ENCODE peak calls at places on chromosomes 13 and 19, in seven cellular contexts. I is mammary epithelial cell, A is heart right ventricle, U is AG04450, F is AG10803, K is retinal pigment epithelial cell, T is IMR-90. J is an unnamed sample.

GRCh38 chr19:42198676-42199439 is 18.6 kb downstream of the DEDD2 start:
- DNase-seq in T (no peak), F (no peak), K (no peak), U (no peak), A (no peak), I (no peak), J (no peak)

GRCh38 chr13:57787058-57787791 is 155.7 kb downstream of the PCDH17 start:
- DNase-seq in I (no peak), K (peak), A (no peak), F (no peak), T (no peak), U (no peak), J (no peak)

GRCh38 chr13:93922063-93922462 is 557.4 kb downstream of the DCT start:
- DNase-seq in F (no peak), A (no peak), T (no peak), I (no peak), U (no peak), K (no peak), J (no peak)

GRCh38 chr13:91571681-91572080 is 173.3 kb downstream of the GPC5 start:
- DNase-seq in A (no peak), I (no peak), F (no peak), U (no peak), K (no peak), T (no peak), J (no peak)

GRCh38 chr13:71513414-71514063 is 353.5 kb downstream of the DACH1 start:
- DNase-seq in A (no peak), I (no peak), U (no peak), F (no peak), T (no peak), K (no peak), J (no peak)

GRCh38 chr19:41726493-41726892 is 18.1 kb downstream of the CEACAM5 start:
- DNase-seq in U (no peak), T (no peak), I (no peak), A (no peak), F (no peak), K (no peak), J (no peak)

GRCh38 chr19:42285546-42285945 is 16.4 kb upstream of the PRR19 start:
- DNase-seq in T (no peak), U (no peak), F (no peak), I (no peak), K (no peak), A (no peak), J (no peak)

GRCh38 chr13:51524846-51525566 is 59.3 kb upstream of the WDFY2 start:
- DNase-seq in I (no peak), F (peak), A (no peak), U (no peak), T (peak), K (no peak), J (peak)

GRCh38 chr19:11464333-11465265 is 16.2 kb downstream of the ELAVL3 start:
- DNase-seq in I (no peak), K (no peak), T (no peak), U (no peak), F (no peak), A (no peak), J (no peak)

GRCh38 chr13:78137404-78138142 is 218.9 kb upstream of the EDNRB start:
- DNase-seq in A (no peak), T (peak), I (peak), F (peak), K (peak), U (peak), J (peak)

GRCh38 chr13:42337808-42338600 is 66.1 kb downstream of the AKAP11 start:
- DNase-seq in A (no peak), K (no peak), T (no peak), I (no peak), U (no peak), F (no peak), J (no peak)

GRCh38 chr13:102774210-102774560 is 599 bp upstream of the TEX30 start:
- DNase-seq in I (no peak), A (peak), T (no peak), K (no peak), U (no peak), F (no peak), J (no peak)

GRCh38 chr13:83780201-83780600 is 102.1 kb downstream of the SLITRK1 start:
- DNase-seq in K (no peak), F (peak), A (no peak), T (peak), U (no peak), I (peak), J (peak)

GRCh38 chr13:95714142-95714832 is 37.3 kb downstream of the DNAJC3 start:
- DNase-seq in U (peak), F (peak), T (peak), K (no peak), A (no peak), I (peak), J (peak)

GRCh38 chr13:87779451-87779850 is 108.3 kb downstream of the SLITRK5 start:
- DNase-seq in F (no peak), T (no peak), U (no peak), I (no peak), A (no peak), K (no peak), J (no peak)

GRCh38 chr19:31674503-31675186 is 325.4 kb upstream of the TSHZ3 start:
- DNase-seq in A (no peak), U (no peak), F (peak), T (peak), I (peak), K (no peak), J (no peak)

GRCh38 chr13:113995051-113995601 is 21.2 kb upstream of the C13orf46 start:
- DNase-seq in U (no peak), K (no peak), I (no peak), T (no peak), F (no peak), A (peak), J (no peak)

GRCh38 chr13:50353651-50354415 is 338.6 kb downstream of the KCNRG start:
- DNase-seq in I (peak), U (peak), T (peak), F (peak), A (no peak), K (no peak), J (peak)

GRCh38 chr19:1239796-1240737 is 1.5 kb upstream of the ATP5F1D start:
- DNase-seq in T (peak), F (peak), K (no peak), I (peak), A (peak), U (peak), J (peak)

GRCh38 chr13:97659602-97660001 is 225.6 kb downstream of the RAP2A start:
- DNase-seq in I (no peak), T (peak), F (peak), K (no peak), A (no peak), U (peak), J (peak)

GRCh38 chr13:28792992-28793391 is 27.1 kb upstream of the MTUS2 start:
- DNase-seq in T (peak), K (no peak), I (peak), F (peak), A (no peak), U (peak), J (peak)

GRCh38 chr13:19881641-19882040 is 18.2 kb upstream of the ZMYM5 start:
- DNase-seq in K (no peak), U (no peak), F (no peak), A (no peak), T (no peak), I (no peak), J (no peak)

GRCh38 chr13:28540612-28541011 is 45.7 kb upstream of the FLT1 start:
- DNase-seq in F (no peak), A (no peak), I (peak), K (no peak), T (peak), U (no peak), J (peak)

GRCh38 chr13:93296584-93296983 is 70.0 kb downstream of the GPC6 start:
- DNase-seq in F (no peak), I (peak), U (no peak), K (no peak), A (no peak), T (peak), J (no peak)

GRCh38 chr13:98691360-98691759 is 61.1 kb downstream of the SLC15A1 start:
- DNase-seq in K (no peak), T (no peak), I (peak), U (no peak), F (no peak), A (no peak), J (no peak)

GRCh38 chr19:41225238-41226052 is 6.4 kb downstream of the AXL start:
- DNase-seq in I (peak), A (no peak), F (peak), T (peak), K (peak), U (peak), J (peak)

GRCh38 chr13:79901336-79901735 is 420.4 kb downstream of the NDFIP2 start:
- DNase-seq in I (peak), T (peak), F (no peak), K (no peak), A (no peak), U (no peak), J (peak)

GRCh38 chr19:16320987-16321386 is 3.6 kb upstream of the KLF2 start:
- DNase-seq in T (no peak), A (no peak), F (no peak), K (no peak), I (no peak), U (no peak), J (no peak)

GRCh38 chr19:13825489-13826475 is 30.5 kb downstream of the ZSWIM4 start:
- DNase-seq in F (peak), A (no peak), K (no peak), I (no peak), U (no peak), T (no peak), J (no peak)

GRCh38 chr13:34462843-34463242 is 479.2 kb upstream of the NBEA start:
- DNase-seq in I (peak), T (peak), K (peak), U (no peak), F (peak), A (peak), J (peak)

GRCh38 chr13:106286811-106287210 is 248.7 kb downstream of the EFNB2 start:
- DNase-seq in T (no peak), A (no peak), F (no peak), K (no peak), U (no peak), I (no peak), J (no peak)

GRCh38 chr13:90246946-90247345 is 1100.5 kb upstream of the MIR17HG start:
- DNase-seq in F (no peak), I (no peak), A (no peak), T (no peak), U (no peak), K (no peak), J (no peak)

GRCh38 chr13:93861818-93862217 is 617.7 kb downstream of the DCT start:
- DNase-seq in T (peak), A (no peak), F (peak), K (peak), U (peak), I (peak), J (peak)

GRCh38 chr13:32001769-32002168 is 29.8 kb upstream of the FRY start:
- DNase-seq in A (no peak), U (no peak), F (no peak), K (no peak), I (no peak), T (no peak), J (no peak)

GRCh38 chr13:67238277-67238859 is 8.2 kb upstream of the PCDH9 start:
- DNase-seq in A (no peak), K (no peak), I (peak), U (no peak), T (peak), F (peak), J (peak)

GRCh38 chr19:19171110-19171672 is 1.1 kb upstream of the MEF2B start:
- DNase-seq in I (no peak), K (no peak), F (no peak), A (no peak), T (no peak), U (no peak), J (no peak)
- TF ChIP-seq CTCF in I (no peak), K (no peak), F (no peak), A (no peak), T (no peak), U (no peak), J (no peak)

DNA sequence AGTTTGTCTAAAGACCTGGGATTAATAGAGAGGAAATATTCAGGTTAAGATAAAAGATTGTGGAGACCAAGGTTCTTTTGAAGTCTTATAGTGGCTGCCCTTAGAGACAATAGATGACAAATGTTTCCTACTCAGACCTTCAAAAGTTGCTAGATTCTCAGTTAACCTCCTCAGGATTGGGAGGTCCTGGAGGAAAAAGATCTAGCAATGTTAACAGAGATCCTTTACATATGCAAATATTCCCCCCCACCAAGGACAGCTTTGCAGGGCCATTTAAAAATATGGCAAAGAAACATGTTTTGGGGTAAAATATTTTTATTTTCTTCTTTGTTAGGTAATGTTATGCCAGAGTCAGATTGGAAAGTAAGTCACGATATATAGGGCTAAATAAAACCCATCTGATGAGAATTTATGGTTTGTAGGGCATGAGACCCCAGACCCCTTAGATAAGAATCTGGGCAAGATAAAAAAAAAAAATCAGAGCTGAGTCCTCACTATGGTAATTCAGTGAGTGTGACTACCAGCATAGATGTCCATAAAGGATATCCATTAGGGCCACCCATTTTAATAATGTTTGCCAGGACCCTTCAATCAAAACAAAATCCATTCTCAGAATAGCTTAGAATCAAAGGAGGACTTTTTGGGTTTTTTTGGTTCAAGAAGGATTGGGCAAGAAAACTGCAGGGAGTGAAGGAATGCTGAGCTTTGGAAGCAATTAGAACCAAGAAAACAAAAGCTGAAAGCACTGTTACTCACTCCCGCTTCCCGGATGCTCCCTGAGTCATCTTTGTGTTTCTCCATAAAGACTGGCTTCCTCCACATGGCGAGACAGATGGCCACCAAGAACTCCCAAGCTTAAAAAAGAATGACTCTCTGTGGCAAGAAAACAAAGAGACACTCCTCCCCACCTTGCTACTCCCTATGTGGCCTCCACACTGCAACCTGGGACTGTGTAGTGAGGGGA is 28.2 kb downstream of the VSTM1 start:
- DNase-seq in T (peak), A (no peak), I (peak), U (peak), K (no peak), F (peak), J (peak)
- H3K4me3 ChIP-seq in T (no peak), A (no peak), I (no peak), U (no peak), K (no peak), F (no peak), J (no peak)

DNA sequence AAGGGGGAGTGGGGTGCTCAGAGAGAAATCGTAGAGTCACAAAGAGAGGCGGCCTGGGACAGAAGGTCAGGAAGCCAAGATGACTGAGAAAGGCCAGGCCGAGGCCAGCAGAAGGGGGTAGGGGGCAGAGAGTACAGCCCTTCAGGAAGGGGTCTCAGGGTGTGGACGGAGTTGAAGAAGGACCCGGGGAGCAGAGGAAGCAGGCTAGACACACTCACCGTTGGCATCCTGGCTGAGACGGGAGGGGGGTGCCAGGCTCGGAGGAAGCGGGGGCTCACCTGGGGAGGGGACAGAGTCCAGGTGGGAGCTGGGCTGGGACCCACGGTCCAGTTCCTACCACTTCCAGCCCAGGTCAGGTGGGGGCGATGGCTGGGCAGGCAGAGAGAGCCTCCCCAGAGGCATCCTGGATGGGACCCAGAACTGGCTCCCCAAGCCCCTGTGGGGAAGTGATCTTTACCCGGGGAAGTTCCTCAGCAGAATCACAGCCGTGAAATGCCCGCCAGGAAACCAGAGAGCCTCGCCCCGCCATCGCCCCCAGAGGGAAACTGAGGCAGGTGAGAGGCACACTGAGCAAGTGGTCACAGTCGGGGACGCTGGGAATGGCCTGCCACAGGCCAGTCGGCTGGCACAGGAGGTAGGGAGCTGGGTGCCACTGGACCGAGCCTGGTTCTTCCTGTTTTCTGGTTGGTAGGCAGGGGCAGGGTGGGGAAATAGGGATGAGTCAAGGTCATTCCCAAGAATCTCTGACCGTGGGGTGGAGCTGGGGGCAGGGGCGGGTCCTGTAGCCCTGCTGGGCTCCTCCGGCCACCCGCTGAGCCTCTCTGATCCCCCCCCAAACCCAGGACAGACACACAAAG is 1.3 kb downstream of the MATK start:
- DNase-seq in T (no peak), I (no peak), U (no peak), F (no peak), A (no peak), K (no peak), J (no peak)
- TF ChIP-seq CTCF in T (no peak), I (no peak), U (no peak), F (no peak), A (no peak), K (no peak), J (no peak)

GRCh38 chr13:53170910-53171309 is 142.3 kb downstream of the OLFM4 start:
- DNase-seq in A (no peak), K (no peak), U (no peak), I (no peak), F (no peak), T (no peak), J (no peak)
- H3K4me3 ChIP-seq in A (no peak), K (no peak), U (no peak), I (no peak), F (no peak), T (no peak), J (no peak)

DNA sequence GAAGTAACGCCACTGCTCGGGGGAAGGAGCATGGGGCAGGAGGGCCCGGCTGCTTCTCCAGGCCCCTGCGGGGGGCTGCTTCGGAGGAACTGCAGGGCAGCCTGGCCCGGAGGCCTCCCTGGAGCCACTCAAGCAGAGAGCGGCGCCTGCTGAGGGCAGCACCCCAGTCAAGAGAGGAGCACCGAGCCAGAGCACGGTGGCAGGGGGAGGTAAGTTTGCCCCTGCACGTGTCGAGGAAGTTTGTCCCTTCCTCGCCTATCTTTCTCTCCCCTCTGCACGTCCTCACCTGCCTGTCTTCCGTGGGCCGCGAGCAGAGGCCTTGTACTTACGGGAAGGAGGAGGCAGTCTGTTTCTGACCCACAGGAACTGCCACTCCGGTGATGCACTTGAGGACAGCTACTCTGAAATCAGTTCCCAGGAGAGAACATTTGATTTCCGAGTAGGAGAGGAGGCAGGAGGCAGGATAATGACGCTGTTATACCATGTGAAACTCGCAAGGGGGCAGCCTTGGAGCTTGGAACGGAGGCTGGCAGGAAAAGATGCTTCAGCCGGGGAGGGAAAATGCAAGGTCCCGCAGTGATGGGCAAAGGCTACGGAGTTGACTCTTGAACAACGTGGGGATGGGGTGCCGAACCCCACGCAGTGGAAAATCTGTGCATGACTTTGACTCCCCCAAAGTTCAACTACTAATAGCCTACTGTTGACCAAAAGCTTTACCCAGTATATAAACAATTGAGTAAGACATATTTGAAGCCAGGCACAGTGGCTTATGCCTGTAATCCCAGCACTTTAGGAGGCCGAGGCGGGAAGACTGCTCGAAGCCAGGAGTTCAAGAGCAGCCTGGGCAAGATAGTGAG is 5.0 kb downstream of the FFAR1 start:
- DNase-seq in F (peak), U (peak), A (peak), T (peak), I (peak), K (peak), J (peak)
- TF ChIP-seq CTCF in F (peak), U (peak), A (peak), T (peak), I (peak), K (peak), J (peak)

GRCh38 chr19:18433735-18434398 is 4.1 kb downstream of the ISYNA1 start:
- DNase-seq in U (no peak), F (no peak), I (no peak), T (no peak), A (no peak), K (no peak), J (no peak)
- H3K4me3 ChIP-seq in U (peak), F (peak), I (no peak), T (no peak), A (peak), K (peak), J (no peak)

GRCh38 chr13:111286162-111286561 is 34.3 kb upstream of the TEX29 start:
- DNase-seq in K (no peak), T (no peak), U (no peak), F (no peak), I (no peak), A (no peak), J (no peak)
- TF ChIP-seq CTCF in K (no peak), T (no peak), U (no peak), F (no peak), I (no peak), A (no peak), J (no peak)

GRCh38 chr19:35556846-35557538 is 6.5 kb downstream of the ATP4A start:
- DNase-seq in K (no peak), T (no peak), F (no peak), U (no peak), A (no peak), I (no peak), J (no peak)

GRCh38 chr19:35558400-35559280 is 4.8 kb downstream of the ATP4A start:
- DNase-seq in K (no peak), I (no peak), A (no peak), F (no peak), U (no peak), T (no peak), J (no peak)

GRCh38 chr19:35556025-35556590 is 7.3 kb downstream of the ATP4A start:
- DNase-seq in A (no peak), U (no peak), I (no peak), T (no peak), F (no peak), K (no peak), J (no peak)

GRCh38 chr19:35559281-35559659 is 4.2 kb downstream of the ATP4A start:
- DNase-seq in U (no peak), T (no peak), A (no peak), K (no peak), I (no peak), F (no peak), J (no peak)

GRCh38 chr19:35557539-35558399 is 5.7 kb downstream of the ATP4A start:
- DNase-seq in I (peak), A (peak), U (no peak), K (no peak), F (peak), T (peak), J (peak)
- H3K4me3 ChIP-seq in I (peak), A (peak), U (peak), K (peak), F (peak), T (peak), J (peak)

J was measured in fibroblast of pulmonary artery.